ENCODE peak calls at places on chromosomes 16 and 17, in nine cellular contexts. Y is keratinocyte, K is heart right ventricle, V is breast epithelium, L is endodermal cell, G is cardiac fibroblast, W is lower lobe of right lung, I is psoas muscle, M is AG10803. E is an unnamed sample.

GRCh38 chr16:53821487-53821886 is 117.5 kb downstream of the FTO start:
- DNase-seq in G (no peak), I (no peak), W (no peak), L (no peak), Y (peak; percentile 30), V (no peak), K (no peak), M (peak; percentile 49), E (peak; percentile 26)

GRCh38 chr17:31509095-31509804 is 117.8 kb downstream of the RAB11FIP4 start:
- DNase-seq in Y (no peak), L (no peak), I (no peak), M (no peak), W (no peak), K (no peak), G (no peak), V (no peak), E (no peak)

GRCh38 chr17:17056167-17056562 is 13.9 kb downstream of the MPRIP start:
- DNase-seq in L (no peak), V (peak; percentile 72), I (peak; percentile 48), Y (no peak), G (no peak), M (peak; percentile 81), W (peak; percentile 59), K (no peak), E (no peak)

GRCh38 chr16:70523621-70524405 is at the start of gene SF3B3:
- DNase-seq in M (no peak), K (peak; percentile 74), G (no peak), W (peak; percentile 77), Y (no peak), I (peak; percentile 72), V (peak; percentile 67), L (peak; percentile 82), E (peak; percentile 37)

GRCh38 chr17:61487161-61487654 is 35.0 kb downstream of the TBX4 start:
- DNase-seq in W (no peak), V (no peak), G (no peak), L (peak; percentile 52), Y (no peak), I (no peak), M (no peak), K (no peak), E (peak; percentile 16)

GRCh38 chr17:74514632-74515035 is 16.6 kb downstream of the CD300LB start:
- DNase-seq in I (no peak), G (no peak), K (no peak), M (no peak), V (peak; percentile 41), L (no peak), W (no peak), Y (no peak), E (no peak)

GRCh38 chr17:48001187-48001586 is 30.3 kb downstream of the CDK5RAP3 start:
- DNase-seq in I (no peak), L (no peak), M (peak; percentile 34), V (no peak), K (no peak), G (peak; percentile 51), W (peak; percentile 20), Y (no peak), E (no peak)

GRCh38 chr17:46991618-46992017 is 12.6 kb upstream of the RPRML start:
- DNase-seq in V (no peak), I (no peak), Y (no peak), W (no peak), G (no peak), K (no peak), M (no peak), L (no peak), E (no peak)

GRCh38 chr17:39082482-39082881 is 69.0 kb downstream of the PLXDC1 start:
- DNase-seq in I (no peak), K (peak; percentile 35), Y (no peak), V (no peak), L (no peak), W (no peak), G (peak; percentile 87), M (peak; percentile 40), E (peak; percentile 86)

GRCh38 chr17:39081851-39082250 is 69.6 kb downstream of the PLXDC1 start:
- DNase-seq in Y (no peak), G (no peak), L (no peak), V (no peak), W (no peak), K (no peak), M (no peak), I (no peak), E (no peak)

GRCh38 chr17:39080416-39081179 is 70.8 kb downstream of the PLXDC1 start:
- DNase-seq in I (peak; percentile 56), G (peak; percentile 54), W (no peak), K (no peak), V (no peak), L (no peak), Y (no peak), M (peak; percentile 50), E (peak; percentile 84)

GRCh38 chr17:39083270-39083669 is 68.2 kb downstream of the PLXDC1 start:
- DNase-seq in W (no peak), M (no peak), Y (no peak), V (no peak), G (no peak), K (no peak), I (no peak), L (no peak), E (no peak)

DNA sequence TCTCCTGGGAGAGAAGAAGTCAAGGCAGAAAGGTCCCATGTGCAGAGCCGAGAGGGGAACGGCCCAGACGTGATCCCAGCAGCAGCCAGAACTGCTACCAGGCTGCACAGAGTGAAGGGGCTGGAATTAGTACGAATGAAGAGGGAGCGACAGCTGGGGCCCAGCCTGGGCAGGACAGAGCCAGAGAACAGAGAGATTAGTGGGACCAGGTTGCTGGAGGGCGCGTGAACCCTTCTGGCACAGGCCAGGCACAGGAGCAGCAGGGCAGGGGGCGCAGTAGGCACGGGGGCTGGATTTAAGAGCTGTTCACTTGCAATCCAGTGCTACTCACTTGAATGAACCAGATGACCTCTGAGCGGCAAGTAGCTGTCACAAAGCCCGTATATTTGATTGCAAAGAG is 66.9 kb downstream of the PLXDC1 start:
- DNase-seq in V (no peak), M (no peak), L (no peak), Y (no peak), W (no peak), I (no peak), G (no peak), K (no peak), E (no peak)
- H3K4me3 ChIP-seq in V (no peak overlapping the region), M (no peak overlapping the region), L (no peak overlapping the region), Y (no peak overlapping the region), W (no peak overlapping the region), I (no peak overlapping the region), G (no peak overlapping the region), K (no peak overlapping the region), E (no peak overlapping the region)

DNA sequence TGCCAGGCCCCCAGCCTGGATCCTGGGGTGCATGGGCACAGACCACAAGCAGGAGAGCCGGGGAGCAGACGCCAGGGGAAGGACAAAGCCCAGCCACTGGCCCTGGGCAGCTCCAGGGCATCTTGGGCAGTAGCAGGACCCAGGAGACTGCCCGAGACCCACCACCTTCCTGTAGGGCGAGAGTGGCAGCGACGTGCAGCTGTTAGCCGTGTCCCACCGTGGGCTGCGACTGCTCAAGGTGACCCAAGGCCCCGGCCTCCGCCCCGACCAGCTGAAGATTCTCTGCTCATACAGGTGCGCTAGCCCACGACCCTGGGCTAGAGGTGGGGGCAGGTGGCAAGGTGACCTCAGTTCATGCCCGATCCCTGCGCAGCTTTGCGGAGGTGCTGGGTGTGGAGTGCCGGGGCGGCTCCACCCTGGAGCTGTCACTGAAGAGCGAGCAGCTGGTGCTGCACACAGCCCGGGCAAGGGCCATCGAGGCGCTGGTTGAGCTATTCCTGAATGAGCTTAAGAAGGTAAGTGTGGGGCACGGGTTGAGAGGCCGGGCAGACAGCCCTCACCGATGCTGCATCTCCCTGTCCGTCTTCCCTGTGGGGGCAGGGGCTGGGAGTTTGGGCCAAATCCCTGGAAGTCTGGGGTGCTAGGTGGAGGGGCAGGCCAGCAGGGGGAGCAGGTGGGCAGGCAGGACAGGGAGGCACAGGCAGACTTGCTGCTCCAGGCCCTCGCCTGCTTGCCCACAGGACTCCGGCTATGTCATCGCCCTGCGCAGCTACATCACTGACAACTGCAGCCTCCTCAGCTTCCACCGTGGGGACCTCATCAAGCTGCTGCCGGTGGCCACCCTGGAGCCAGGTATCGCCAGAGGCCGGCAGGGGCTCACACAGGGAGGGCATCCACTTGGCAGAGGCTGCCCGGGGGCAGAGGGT is 13.5 kb upstream of the SMIM5 start:
- DNase-seq in G (peak; percentile 43), V (no peak), I (no peak), K (no peak), L (peak; percentile 97), M (peak; percentile 29), W (no peak), Y (no peak), E (peak; percentile 22)
- TF ChIP-seq CTCF in G (peak; percentile 52), V (no peak), I (no peak), K (peak; percentile 48), L (peak; percentile 78), M (peak; percentile 42), W (peak; percentile 21), Y (peak; percentile 50), E (peak; percentile 46)

DNA sequence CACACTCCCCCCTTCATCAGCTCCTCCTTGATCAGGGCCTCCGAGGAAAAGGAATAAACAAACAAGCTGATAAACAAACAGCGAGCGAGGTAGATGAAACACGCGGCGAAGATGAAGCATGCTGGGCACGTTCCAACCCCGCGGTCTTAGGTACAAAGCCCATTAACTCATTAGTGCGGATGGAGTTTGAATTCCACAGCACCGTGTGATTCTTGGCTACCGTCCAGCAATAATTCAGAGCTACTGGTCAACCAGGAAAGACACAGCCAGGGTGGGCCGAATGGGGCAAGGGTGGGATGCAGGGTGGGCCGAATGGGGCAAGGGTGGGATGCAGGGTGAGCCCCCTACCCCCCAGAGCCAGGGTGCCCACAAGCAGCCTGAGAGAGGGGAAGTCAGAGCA is 67.3 kb downstream of the RBFOX3 start:
- DNase-seq in G (no peak), V (no peak), K (no peak), Y (no peak), I (no peak), L (no peak), M (no peak), W (no peak), E (no peak)
- H3K4me3 ChIP-seq in G (no peak overlapping the region), V (no peak overlapping the region), K (no peak overlapping the region), Y (no peak overlapping the region), I (no peak overlapping the region), L (no peak overlapping the region), M (no peak overlapping the region), W (no peak overlapping the region), E (no peak overlapping the region)

GRCh38 chr16:68592466-68593337 is 52.4 kb upstream of the CDH3 start:
- DNase-seq in L (no peak), G (peak; percentile 11), V (no peak), K (no peak), Y (no peak), I (no peak), M (no peak), W (no peak), E (peak; percentile 12)
- TF ChIP-seq CTCF in L (peak; percentile 57), G (peak; percentile 32), V (no peak), K (peak; percentile 18), Y (peak; percentile 35), I (no peak), M (no peak), W (peak; percentile 23), E (peak; percentile 32)

DNA sequence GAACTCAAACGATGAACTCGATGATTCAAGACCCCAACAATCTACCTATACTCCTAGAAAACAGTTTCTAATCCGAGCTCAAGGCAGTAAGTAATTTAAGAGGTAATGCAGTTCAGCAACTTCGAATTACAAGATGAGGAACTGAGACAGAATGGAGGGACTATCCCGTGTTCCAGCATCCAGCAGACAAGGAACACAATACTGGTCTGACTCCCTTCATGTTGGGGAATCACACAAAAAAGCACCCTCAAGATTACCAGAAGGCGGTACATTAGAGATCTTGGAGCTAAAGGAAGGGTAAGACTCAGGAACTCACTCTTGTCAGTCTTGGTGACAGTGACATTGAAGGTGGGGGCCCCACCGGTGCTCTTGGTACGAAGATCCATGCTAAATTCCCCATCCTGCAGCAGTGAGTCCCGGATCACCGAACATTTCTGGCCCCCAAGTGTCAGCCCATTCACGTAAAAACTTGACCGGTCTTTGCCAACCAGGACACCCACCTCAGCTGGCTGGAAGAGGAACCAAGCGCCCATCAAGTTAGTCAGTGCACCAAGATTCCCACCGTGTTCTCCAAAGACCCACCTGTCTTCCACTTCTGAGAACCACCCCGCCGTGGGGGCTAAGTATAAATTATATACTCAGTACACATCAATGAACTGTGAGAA is 1.9 kb downstream of the PFN1 start:
- DNase-seq in G (no peak), K (no peak), I (no peak), V (no peak), Y (no peak), W (no peak), L (no peak), M (no peak), E (no peak)
- H3K4me3 ChIP-seq in G (peak overlapping the region; percentile 98), K (peak overlapping the region; percentile 99), I (peak overlapping the region; percentile 97), V (peak overlapping the region; percentile 98), Y (peak overlapping the region; percentile 96), W (peak overlapping the region; percentile 99), L (peak overlapping the region; percentile 91), M (peak overlapping the region; percentile 97), E (peak overlapping the region; percentile 90)